ENCODE peak calls at places on chromosome 3, in ten cellular contexts. V is esophagus muscularis mucosa, M is stomach, Z is A549, A is ovary, G is sigmoid colon, P is H1, R is K562, E is tibial nerve, Y is SK-N-SH. T is an unnamed sample.

GRCh38 chr3:23324745-23325144 is 121.6 kb downstream of the UBE2E2 start:
- DNase-seq in V (no peak), M (no peak), Z (no peak), A (no peak), G (no peak), P (no peak), R (no peak), E (no peak), Y (no peak), T (no peak)

GRCh38 chr3:73245459-73245858 is 184.0 kb downstream of the EBLN2 start:
- DNase-seq in V (no peak), M (no peak), Z (no peak), A (no peak), G (no peak), P (no peak), R (no peak), E (no peak), Y (no peak), T (no peak)

GRCh38 chr3:181267312-181267711 is 277.8 kb upstream of the DNAJC19 start:
- DNase-seq in V (no peak), M (no peak), Z (no peak), A (no peak), G (no peak), P (no peak), R (no peak), E (no peak), Y (no peak), T (no peak)

GRCh38 chr3:535566-536416 is 339.2 kb downstream of the CHL1 start:
- DNase-seq in V (no peak), M (no peak), Z (no peak), A (no peak), G (peak; percentile 73), P (peak; percentile 17), R (no peak), E (no peak), Y (peak; percentile 70), T (no peak)

GRCh38 chr3:105387122-105387751 is 20.5 kb downstream of the ALCAM start:
- DNase-seq in V (no peak), M (no peak), Z (peak; percentile 27), A (no peak), G (no peak), P (no peak), R (no peak), E (no peak), Y (no peak), T (no peak)

GRCh38 chr3:115470254-115470653 is 153.1 kb upstream of the GAP43 start:
- DNase-seq in V (no peak), M (no peak), Z (no peak), A (no peak), G (no peak), P (no peak), R (no peak), E (no peak), Y (no peak), T (no peak)

GRCh38 chr3:122984650-122985049 is 42.9 kb downstream of the SEMA5B start:
- DNase-seq in V (no peak), M (no peak), Z (no peak), A (no peak), G (no peak), P (no peak), R (no peak), E (no peak), Y (no peak), T (no peak)

GRCh38 chr3:24923565-24923964 is 428.9 kb upstream of the THRB start:
- DNase-seq in V (no peak), M (no peak), Z (no peak), A (no peak), G (no peak), P (no peak), R (no peak), E (no peak), Y (no peak), T (no peak)

GRCh38 chr3:6105187-6105586 is 755.7 kb upstream of the GRM7 start:
- DNase-seq in V (no peak), M (no peak), Z (no peak), A (no peak), G (no peak), P (no peak), R (no peak), E (no peak), Y (no peak), T (no peak)

GRCh38 chr3:187739125-187739560 is 6.1 kb downstream of the BCL6 start:
- DNase-seq in V (peak; percentile 94), M (peak; percentile 56), Z (no peak), A (no peak), G (no peak), P (no peak), R (no peak), E (no peak), Y (no peak), T (peak; percentile 87)

DNA sequence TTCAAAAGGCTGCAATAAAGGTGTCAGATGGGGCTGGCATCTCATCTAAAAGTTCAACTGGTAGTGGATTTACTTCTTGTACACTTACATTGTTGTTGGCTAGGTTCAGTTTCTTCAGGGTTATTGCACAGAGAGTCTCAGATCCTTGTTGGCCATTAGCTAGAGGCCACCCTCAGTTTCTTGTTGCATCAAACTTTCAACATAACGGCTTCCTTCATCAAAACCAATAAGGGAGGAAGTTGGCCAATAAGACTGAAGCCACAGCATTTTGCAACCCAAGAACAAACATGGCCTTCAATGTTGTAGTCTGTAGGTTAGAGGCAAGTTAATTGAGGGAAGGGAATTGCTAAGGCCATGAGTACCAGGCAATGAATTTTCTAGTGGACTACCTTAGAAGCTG is 218.0 kb downstream of the ZBBX start:
- DNase-seq in V (no peak), M (no peak), Z (no peak), A (no peak), G (no peak), P (no peak), R (no peak), E (no peak), Y (no peak), T (no peak)
- H3K4me3 ChIP-seq in V (no peak overlapping the region), M (no peak overlapping the region), Z (no peak overlapping the region), A (no peak overlapping the region), G (no peak overlapping the region), P (no peak overlapping the region), R (no peak overlapping the region), E (no peak overlapping the region), Y (no peak overlapping the region), T (no peak overlapping the region)

GRCh38 chr3:81894598-81894997 is 133.2 kb upstream of the GBE1 start:
- DNase-seq in V (no peak), M (no peak), Z (no peak), A (no peak), G (no peak), P (no peak), R (no peak), E (no peak), Y (no peak), T (no peak)

GRCh38 chr3:81887448-81887847 is 126.0 kb upstream of the GBE1 start:
- DNase-seq in V (no peak), M (no peak), Z (no peak), A (no peak), G (no peak), P (no peak), R (no peak), E (no peak), Y (no peak), T (no peak)

GRCh38 chr3:81888822-81889557 is 127.5 kb upstream of the GBE1 start:
- DNase-seq in V (no peak), M (no peak), Z (no peak), A (no peak), G (no peak), P (no peak), R (no peak), E (no peak), Y (no peak), T (no peak)

GRCh38 chr3:81891496-81891895 is 130.1 kb upstream of the GBE1 start:
- DNase-seq in V (no peak), M (no peak), Z (no peak), A (no peak), G (no peak), P (peak; percentile 10), R (no peak), E (no peak), Y (no peak), T (no peak)

GRCh38 chr3:81891056-81891455 is 129.6 kb upstream of the GBE1 start:
- DNase-seq in V (no peak), M (no peak), Z (no peak), A (no peak), G (no peak), P (no peak), R (no peak), E (no peak), Y (no peak), T (no peak)
- TF ChIP-seq EP300 in V (no peak), M (no peak), Z (no peak), A (no peak), G (no peak), P (no peak), R (no peak), E (no peak), Y (no peak), T (no peak)

GRCh38 chr3:52696830-52697621 is 8.6 kb downstream of the GLT8D1 start:
- DNase-seq in V (no peak), M (no peak), Z (no peak), A (no peak), G (no peak), P (no peak), R (no peak), E (no peak), Y (no peak), T (no peak)
- H3K4me3 ChIP-seq in V (no peak overlapping the region), M (no peak overlapping the region), Z (no peak overlapping the region), A (no peak overlapping the region), G (no peak overlapping the region), P (no peak overlapping the region), R (no peak overlapping the region), E (no peak overlapping the region), Y (no peak overlapping the region), T (no peak overlapping the region)

GRCh38 chr3:15217841-15218267 is 11.8 kb downstream of the CAPN7 start:
- DNase-seq in V (no peak), M (no peak), Z (no peak), A (no peak), G (no peak), P (no peak), R (no peak), E (no peak), Y (no peak), T (no peak)

GRCh38 chr3:15217011-15217671 is 11.1 kb downstream of the CAPN7 start:
- DNase-seq in V (no peak), M (no peak), Z (no peak), A (no peak), G (no peak), P (no peak), R (no peak), E (no peak), Y (no peak), T (no peak)

GRCh38 chr3:15218689-15219088 is 12.6 kb downstream of the CAPN7 start:
- DNase-seq in V (no peak), M (no peak), Z (no peak), A (no peak), G (no peak), P (no peak), R (no peak), E (no peak), Y (no peak), T (no peak)

GRCh38 chr3:15214758-15215157 is 8.7 kb downstream of the CAPN7 start:
- DNase-seq in V (no peak), M (no peak), Z (no peak), A (no peak), G (no peak), P (no peak), R (no peak), E (no peak), Y (no peak), T (no peak)

DNA sequence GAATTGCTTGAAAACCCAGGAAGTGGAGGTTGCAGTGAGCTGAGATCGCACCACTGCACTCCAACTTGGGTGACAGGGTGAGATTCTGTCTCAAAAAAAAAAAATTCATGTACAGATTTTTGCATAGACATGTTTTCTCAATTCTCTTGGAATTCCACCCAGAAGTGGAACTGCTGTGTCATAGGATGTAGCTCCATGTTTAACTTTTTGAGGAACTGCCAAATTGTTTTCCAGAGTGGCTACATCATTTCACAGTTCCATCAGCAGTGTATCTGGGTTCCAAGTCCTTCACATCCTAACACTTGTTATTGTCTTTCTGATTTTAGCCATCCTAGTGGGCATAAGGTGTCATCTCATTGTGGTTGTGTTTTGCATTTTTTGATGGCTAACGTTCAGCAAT is 9.9 kb downstream of the CAPN7 start:
- DNase-seq in V (no peak), M (no peak), Z (no peak), A (no peak), G (no peak), P (no peak), R (no peak), E (no peak), Y (no peak), T (no peak)
- TF ChIP-seq EP300 in V (no peak), M (no peak), Z (no peak), A (no peak), G (no peak), P (no peak), R (no peak), E (no peak), Y (no peak), T (no peak)